ENCODE peak calls at places on chromosomes 12 and 14, in six cellular contexts. One of them, this sample, is unnamed.

GRCh38 chr12:104055686-104056388 is 5.8 kb upstream of the GLT8D2 start:
- DNase-seq in colonic mucosa: peak
- DNase-seq in MG63: peak
- DNase-seq in suprapubic skin: no peak
- DNase-seq in left cardiac atrium: peak
- DNase-seq in Caki2: no peak
- DNase-seq in this sample: no peak

GRCh38 chr12:75836533-75836932 is 195.0 kb downstream of the PHLDA1 start:
- DNase-seq in colonic mucosa: no peak
- DNase-seq in Caki2: no peak
- DNase-seq in suprapubic skin: no peak
- DNase-seq in MG63: no peak
- DNase-seq in left cardiac atrium: no peak
- DNase-seq in this sample: no peak

GRCh38 chr14:91258021-91258618 is 13.6 kb upstream of the GPR68 start:
- DNase-seq in MG63: peak
- DNase-seq in left cardiac atrium: peak
- DNase-seq in suprapubic skin: no peak
- DNase-seq in Caki2: no peak
- DNase-seq in colonic mucosa: no peak
- DNase-seq in this sample: no peak

GRCh38 chr14:52400846-52401245 is 86.7 kb downstream of the PTGER2 start:
- DNase-seq in MG63: no peak
- DNase-seq in Caki2: no peak
- DNase-seq in left cardiac atrium: no peak
- DNase-seq in colonic mucosa: no peak
- DNase-seq in suprapubic skin: no peak
- DNase-seq in this sample: no peak

GRCh38 chr14:69573841-69574265 is 818 bp downstream of the CCDC177 start:
- DNase-seq in suprapubic skin: no peak
- DNase-seq in left cardiac atrium: no peak
- DNase-seq in colonic mucosa: no peak
- DNase-seq in Caki2: no peak
- DNase-seq in MG63: no peak
- DNase-seq in this sample: no peak

GRCh38 chr14:103391048-103391447 is 5.8 kb downstream of the MARK3 start:
- DNase-seq in colonic mucosa: no peak
- DNase-seq in MG63: peak
- DNase-seq in left cardiac atrium: no peak
- DNase-seq in suprapubic skin: no peak
- DNase-seq in Caki2: peak
- DNase-seq in this sample: peak

GRCh38 chr14:48726080-48726642 is 860.0 kb downstream of the RPS29 start:
- DNase-seq in Caki2: peak
- DNase-seq in colonic mucosa: no peak
- DNase-seq in left cardiac atrium: no peak
- DNase-seq in MG63: peak
- DNase-seq in suprapubic skin: no peak
- DNase-seq in this sample: no peak

GRCh38 chr12:101174576-101174975 is 35.5 kb downstream of the SLC5A8 start:
- DNase-seq in MG63: no peak
- DNase-seq in suprapubic skin: no peak
- DNase-seq in colonic mucosa: peak
- DNase-seq in Caki2: no peak
- DNase-seq in left cardiac atrium: no peak
- DNase-seq in this sample: no peak

GRCh38 chr14:24312736-24313507 is 1.6 kb downstream of the LTB4R start:
- DNase-seq in Caki2: no peak
- DNase-seq in left cardiac atrium: no peak
- DNase-seq in colonic mucosa: no peak
- DNase-seq in MG63: no peak
- DNase-seq in suprapubic skin: no peak
- DNase-seq in this sample: peak

GRCh38 chr12:5083955-5084849 is 40.5 kb downstream of the KCNA5 start:
- DNase-seq in MG63: no peak
- DNase-seq in suprapubic skin: no peak
- DNase-seq in left cardiac atrium: no peak
- DNase-seq in Caki2: peak
- DNase-seq in colonic mucosa: no peak
- DNase-seq in this sample: no peak

GRCh38 chr14:36856095-36856878 is 194.6 kb downstream of the PAX9 start:
- DNase-seq in left cardiac atrium: no peak
- DNase-seq in MG63: no peak
- DNase-seq in colonic mucosa: peak
- DNase-seq in Caki2: no peak
- DNase-seq in suprapubic skin: no peak
- DNase-seq in this sample: no peak

GRCh38 chr14:82362452-82362851 is 828.8 kb upstream of the SEL1L start:
- DNase-seq in colonic mucosa: no peak
- DNase-seq in Caki2: no peak
- DNase-seq in MG63: no peak
- DNase-seq in left cardiac atrium: no peak
- DNase-seq in suprapubic skin: no peak
- DNase-seq in this sample: no peak

GRCh38 chr14:92647499-92648279 is 100.7 kb downstream of the LGMN start:
- DNase-seq in left cardiac atrium: no peak
- DNase-seq in suprapubic skin: no peak
- DNase-seq in colonic mucosa: no peak
- DNase-seq in Caki2: no peak
- DNase-seq in MG63: peak
- DNase-seq in this sample: no peak

GRCh38 chr12:125533434-125534029 is 468.3 kb downstream of the AACS start:
- DNase-seq in left cardiac atrium: no peak
- DNase-seq in Caki2: peak
- DNase-seq in suprapubic skin: no peak
- DNase-seq in colonic mucosa: peak
- DNase-seq in MG63: peak
- DNase-seq in this sample: no peak

GRCh38 chr12:64127811-64128210 is 94.3 kb downstream of the KICS2 start:
- DNase-seq in suprapubic skin: no peak
- DNase-seq in Caki2: no peak
- DNase-seq in colonic mucosa: no peak
- DNase-seq in left cardiac atrium: no peak
- DNase-seq in MG63: no peak
- DNase-seq in this sample: no peak

GRCh38 chr12:7188557-7189397 is 709 bp upstream of the PEX5 start:
- DNase-seq in colonic mucosa: peak
- DNase-seq in Caki2: peak
- DNase-seq in suprapubic skin: no peak
- DNase-seq in MG63: peak
- DNase-seq in left cardiac atrium: peak
- DNase-seq in this sample: peak

GRCh38 chr12:12474471-12474928 is 88.2 kb downstream of the DUSP16 start:
- DNase-seq in Caki2: no peak
- DNase-seq in suprapubic skin: no peak
- DNase-seq in left cardiac atrium: no peak
- DNase-seq in colonic mucosa: no peak
- DNase-seq in MG63: no peak
- DNase-seq in this sample: no peak

GRCh38 chr14:20714593-20715250 is 26.2 kb downstream of the ANG start:
- DNase-seq in MG63: peak
- DNase-seq in suprapubic skin: no peak
- DNase-seq in left cardiac atrium: peak
- DNase-seq in colonic mucosa: peak
- DNase-seq in Caki2: peak
- DNase-seq in this sample: no peak

GRCh38 chr14:35247777-35248475 is 44.3 kb upstream of the PSMA6 start:
- DNase-seq in Caki2: no peak
- DNase-seq in colonic mucosa: no peak
- DNase-seq in suprapubic skin: no peak
- DNase-seq in left cardiac atrium: no peak
- DNase-seq in MG63: no peak
- DNase-seq in this sample: no peak

GRCh38 chr12:12560587-12561304 is 1.9 kb downstream of the DUSP16 start:
- DNase-seq in suprapubic skin: no peak
- DNase-seq in Caki2: peak
- DNase-seq in MG63: peak
- DNase-seq in left cardiac atrium: peak
- DNase-seq in colonic mucosa: peak
- DNase-seq in this sample: peak

GRCh38 chr14:67999693-68000384 is 180.3 kb downstream of the RAD51B start:
- DNase-seq in MG63: no peak
- DNase-seq in suprapubic skin: no peak
- DNase-seq in Caki2: peak
- DNase-seq in left cardiac atrium: no peak
- DNase-seq in colonic mucosa: no peak
- DNase-seq in this sample: no peak

GRCh38 chr12:119695034-119695433 is 27.1 kb downstream of the PRKAB1 start:
- DNase-seq in left cardiac atrium: no peak
- DNase-seq in Caki2: no peak
- DNase-seq in suprapubic skin: no peak
- DNase-seq in colonic mucosa: no peak
- DNase-seq in MG63: no peak
- DNase-seq in this sample: no peak

GRCh38 chr14:88323520-88324199 is 591 bp upstream of the KCNK10 start:
- DNase-seq in MG63: peak
- DNase-seq in left cardiac atrium: no peak
- DNase-seq in Caki2: peak
- DNase-seq in suprapubic skin: no peak
- DNase-seq in colonic mucosa: no peak
- DNase-seq in this sample: no peak

GRCh38 chr12:272942-273906 is 10.6 kb upstream of the SLC6A13 start:
- DNase-seq in MG63: no peak
- DNase-seq in suprapubic skin: no peak
- DNase-seq in Caki2: no peak
- DNase-seq in left cardiac atrium: no peak
- DNase-seq in colonic mucosa: no peak
- DNase-seq in this sample: no peak

GRCh38 chr14:90983560-90983959 is 76.9 kb downstream of the RPS6KA5 start:
- DNase-seq in suprapubic skin: no peak
- DNase-seq in left cardiac atrium: no peak
- DNase-seq in Caki2: no peak
- DNase-seq in MG63: no peak
- DNase-seq in colonic mucosa: no peak
- DNase-seq in this sample: no peak

GRCh38 chr12:64102339-64102738 is 119.8 kb downstream of the KICS2 start:
- DNase-seq in MG63: no peak
- DNase-seq in suprapubic skin: no peak
- DNase-seq in colonic mucosa: no peak
- DNase-seq in Caki2: no peak
- DNase-seq in left cardiac atrium: no peak
- DNase-seq in this sample: no peak

GRCh38 chr12:108310489-108310888 is 28.6 kb downstream of the CMKLR1 start:
- DNase-seq in left cardiac atrium: no peak
- DNase-seq in Caki2: no peak
- DNase-seq in suprapubic skin: no peak
- DNase-seq in colonic mucosa: no peak
- DNase-seq in MG63: no peak
- DNase-seq in this sample: no peak

GRCh38 chr14:75822522-75823288 is 159.1 kb downstream of the TGFB3 start:
- DNase-seq in colonic mucosa: no peak
- DNase-seq in left cardiac atrium: no peak
- DNase-seq in suprapubic skin: no peak
- DNase-seq in Caki2: no peak
- DNase-seq in MG63: no peak
- DNase-seq in this sample: no peak

GRCh38 chr14:58593977-58594376 is 43.8 kb upstream of the DACT1 start:
- DNase-seq in MG63: no peak
- DNase-seq in Caki2: no peak
- DNase-seq in suprapubic skin: no peak
- DNase-seq in colonic mucosa: no peak
- DNase-seq in left cardiac atrium: no peak
- DNase-seq in this sample: no peak

GRCh38 chr12:87827638-87828264 is 201.4 kb downstream of the C12orf50 start:
- DNase-seq in Caki2: peak
- DNase-seq in suprapubic skin: no peak
- DNase-seq in MG63: no peak
- DNase-seq in colonic mucosa: no peak
- DNase-seq in left cardiac atrium: no peak
- DNase-seq in this sample: no peak

GRCh38 chr12:86091676-86092075 is 164.5 kb downstream of the MGAT4C start:
- DNase-seq in colonic mucosa: no peak
- DNase-seq in left cardiac atrium: no peak
- DNase-seq in MG63: no peak
- DNase-seq in Caki2: no peak
- DNase-seq in suprapubic skin: no peak
- DNase-seq in this sample: no peak